ENCODE peak calls at places on chromosomes 12 and 14, in nine cellular contexts. T, D, A, E, P, H, I, M and B are unnamed samples.

GRCh38 chr14:75298187-75298985 is 19.8 kb downstream of the FOS start:
- DNase-seq in T (peak; percentile 89), D (peak; percentile 66), A (no peak), E (peak; percentile 73), P (peak; percentile 69), H (peak; percentile 40), I (no peak), M (peak; percentile 13), B (no peak)

GRCh38 chr14:21092147-21093011 is 6.1 kb downstream of the ZNF219 start:
- DNase-seq in T (peak; percentile 92), D (peak; percentile 74), A (peak; percentile 67), E (peak; percentile 95), P (peak; percentile 83), H (peak; percentile 70), I (peak; percentile 86), M (no peak), B (no peak)

GRCh38 chr12:15276088-15276698 is 46.1 kb upstream of the PTPRO start:
- DNase-seq in T (no peak), D (no peak), A (peak; percentile 29), E (no peak), P (no peak), H (peak; percentile 70), I (peak; percentile 57), M (peak; percentile 39), B (no peak)

GRCh38 chr12:57448669-57449068 is 6.4 kb upstream of the INHBE start:
- DNase-seq in T (no peak), D (no peak), A (no peak), E (no peak), P (no peak), H (no peak), I (no peak), M (no peak), B (no peak)

GRCh38 chr12:31393004-31393550 is 67.1 kb upstream of the SINHCAF start:
- DNase-seq in T (no peak), D (no peak), A (no peak), E (no peak), P (no peak), H (no peak), I (no peak), M (no peak), B (no peak)

GRCh38 chr14:100365741-100366140 is 42.6 kb downstream of the SLC25A47 start:
- DNase-seq in T (no peak), D (no peak), A (no peak), E (no peak), P (no peak), H (no peak), I (no peak), M (no peak), B (no peak)

GRCh38 chr14:103629503-103630121 is 601 bp downstream of the KLC1 start:
- DNase-seq in T (peak; percentile 68), D (peak; percentile 47), A (no peak), E (peak; percentile 85), P (peak; percentile 67), H (no peak), I (peak; percentile 56), M (peak; percentile 38), B (peak; percentile 74)

GRCh38 chr14:68486033-68486732 is 306.7 kb downstream of the ZFP36L1 start:
- DNase-seq in T (no peak), D (no peak), A (no peak), E (no peak), P (no peak), H (no peak), I (no peak), M (no peak), B (no peak)

GRCh38 chr14:100531591-100532121 is 55.6 kb downstream of the BEGAIN start:
- DNase-seq in T (peak; percentile 36), D (peak; percentile 6), A (no peak), E (peak; percentile 42), P (no peak), H (no peak), I (no peak), M (no peak), B (peak; percentile 61)

GRCh38 chr12:570949-571794 is 92.1 kb downstream of the NINJ2 start:
- DNase-seq in T (peak; percentile 60), D (peak; percentile 93), A (peak; percentile 80), E (peak; percentile 79), P (peak; percentile 82), H (peak; percentile 87), I (peak; percentile 83), M (peak; percentile 76), B (no peak)

GRCh38 chr12:30908389-30909087 is 18.0 kb upstream of the TSPAN11 start:
- DNase-seq in T (no peak), D (no peak), A (peak; percentile 45), E (no peak), P (no peak), H (peak; percentile 94), I (no peak), M (no peak), B (no peak)

GRCh38 chr12:55712700-55713415 is 3.0 kb upstream of the BLOC1S1 start:
- DNase-seq in T (no peak), D (peak; percentile 65), A (no peak), E (peak; percentile 34), P (peak; percentile 13), H (no peak), I (no peak), M (no peak), B (no peak)

GRCh38 chr14:23153891-23154796 is 29.3 kb downstream of the SLC7A8 start:
- DNase-seq in T (peak; percentile 93), D (peak; percentile 99), A (no peak), E (peak; percentile 92), P (peak; percentile 94), H (peak; percentile 55), I (peak; percentile 72), M (peak; percentile 93), B (peak; percentile 79)

GRCh38 chr12:119204137-119204536 is 25.4 kb downstream of the HSPB8 start:
- DNase-seq in T (no peak), D (peak; percentile 74), A (no peak), E (no peak), P (no peak), H (no peak), I (no peak), M (no peak), B (no peak)

GRCh38 chr12:117921922-117922777 is 46.6 kb downstream of the KSR2 start:
- DNase-seq in T (no peak), D (no peak), A (no peak), E (no peak), P (no peak), H (no peak), I (no peak), M (no peak), B (no peak)

GRCh38 chr14:74671789-74672188 is 41.1 kb downstream of the AREL1 start:
- DNase-seq in T (no peak), D (no peak), A (peak; percentile 79), E (no peak), P (no peak), H (peak; percentile 74), I (no peak), M (peak; percentile 69), B (no peak)

GRCh38 chr12:105256921-105257320 is 20.9 kb upstream of the APPL2 start:
- DNase-seq in T (no peak), D (no peak), A (peak; percentile 89), E (no peak), P (no peak), H (peak; percentile 56), I (no peak), M (no peak), B (no peak)

GRCh38 chr12:119659289-119659897 is 8.5 kb upstream of the PRKAB1 start:
- DNase-seq in T (no peak), D (no peak), A (peak; percentile 24), E (no peak), P (no peak), H (peak; percentile 34), I (no peak), M (peak; percentile 54), B (no peak)

GRCh38 chr14:73661872-73662271 is 17.1 kb downstream of the DNAL1 start:
- DNase-seq in T (no peak), D (no peak), A (peak; percentile 57), E (no peak), P (no peak), H (peak; percentile 3), I (no peak), M (no peak), B (no peak)

GRCh38 chr14:53355581-53356112 is 202.5 kb upstream of the DDHD1 start:
- DNase-seq in T (no peak), D (no peak), A (peak; percentile 82), E (no peak), P (no peak), H (peak; percentile 60), I (peak; percentile 100), M (peak; percentile 55), B (no peak)

GRCh38 chr12:51430196-51430895 is 5.7 kb downstream of the SLC4A8 start:
- DNase-seq in T (no peak), D (no peak), A (no peak), E (no peak), P (no peak), H (no peak), I (no peak), M (no peak), B (no peak)

GRCh38 chr14:99393059-99393655 is 87.5 kb downstream of the SETD3 start:
- DNase-seq in T (no peak), D (no peak), A (peak; percentile 31), E (no peak), P (no peak), H (peak; percentile 36), I (peak; percentile 65), M (peak; percentile 51), B (no peak)

GRCh38 chr12:19058235-19059021 is 71.1 kb upstream of the PLEKHA5 start:
- DNase-seq in T (no peak), D (no peak), A (peak; percentile 12), E (no peak), P (no peak), H (peak; percentile 33), I (peak; percentile 44), M (no peak), B (no peak)
- H3K27ac ChIP-seq in T (no peak overlapping the region), D (no peak overlapping the region), A (no peak overlapping the region), E (no peak overlapping the region), P (no peak overlapping the region), H (no peak overlapping the region), I (no peak overlapping the region), M (no peak overlapping the region), B (no peak overlapping the region)

GRCh38 chr14:63923422-63923752 is 70.6 kb downstream of the SYNE2 start:
- DNase-seq in T (no peak), D (no peak), A (no peak), E (no peak), P (no peak), H (no peak), I (no peak), M (no peak), B (no peak)
- H3K27ac ChIP-seq in T (peak overlapping the region; percentile 56), D (no peak overlapping the region), A (no peak overlapping the region), E (no peak overlapping the region), P (no peak overlapping the region), H (no peak overlapping the region), I (no peak overlapping the region), M (peak overlapping the region; percentile 74), B (peak overlapping the region; percentile 73)

DNA sequence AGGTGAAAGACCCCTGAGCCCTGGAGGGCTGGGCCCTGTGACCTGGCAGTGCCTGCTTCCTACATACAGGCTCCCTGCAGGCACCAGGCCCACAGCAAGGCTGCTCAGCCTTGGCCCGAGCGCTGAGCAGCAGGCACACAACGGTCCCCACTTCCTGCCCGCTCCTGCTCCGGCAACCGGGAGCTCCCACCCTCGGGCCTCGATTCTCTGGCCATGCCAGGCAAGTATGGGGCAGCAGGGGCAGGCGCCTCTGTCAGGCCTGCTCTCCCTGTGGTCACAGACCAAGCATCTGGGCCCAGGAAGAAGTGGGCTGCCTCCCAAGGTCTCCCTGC is 30.6 kb upstream of the NUDT14 start:
- DNase-seq in T (no peak), D (no peak), A (no peak), E (no peak), P (no peak), H (no peak), I (no peak), M (no peak), B (no peak)
- H3K27ac ChIP-seq in T (no peak overlapping the region), D (no peak overlapping the region), A (no peak overlapping the region), E (no peak overlapping the region), P (no peak overlapping the region), H (no peak overlapping the region), I (no peak overlapping the region), M (peak overlapping the region; percentile 17), B (no peak overlapping the region)

GRCh38 chr14:65975865-65976264 is 510.3 kb upstream of the CCDC196 start:
- DNase-seq in T (no peak), D (no peak), A (no peak), E (no peak), P (no peak), H (no peak), I (no peak), M (no peak), B (no peak)
- H3K27ac ChIP-seq in T (no peak overlapping the region), D (no peak overlapping the region), A (no peak overlapping the region), E (no peak overlapping the region), P (no peak overlapping the region), H (no peak overlapping the region), I (no peak overlapping the region), M (no peak overlapping the region), B (no peak overlapping the region)